ENCODE peak calls at places on chromosomes 13 and 19, in ten cellular contexts. P is ovary, S is MM.1S, Y is brain microvascular endothelial cell, E is midbrain, X is NCI-H1092, A is MG63, D is iris pigment epithelial cell, K is EL, H is T-helper 9 cell. N is an unnamed sample.
A peak's percentile ranks its signal among the peaks of the same experiment; 100 is the strongest.

GRCh38 chr19:48551437-48552302 is at the start of gene SULT2B1:
- DNase-seq in P (no peak), S (no peak), Y (no peak), E (no peak), X (peak; percentile 21), A (no peak), D (no peak), K (no peak), H (no peak), N (no peak)

GRCh38 chr13:40984670-40985366 is 34.3 kb downstream of the ELF1 start:
- DNase-seq in P (no peak), S (peak; percentile 80), Y (no peak), E (peak; percentile 35), X (no peak), A (no peak), D (no peak), K (no peak), H (no peak), N (no peak)

GRCh38 chr13:37886879-37887278 is 17.3 kb upstream of the TRPC4 start:
- DNase-seq in P (no peak), S (no peak), Y (no peak), E (no peak), X (no peak), A (no peak), D (peak; percentile 15), K (no peak), H (no peak), N (no peak)

GRCh38 chr19:14407889-14408640 is 11.1 kb downstream of the DDX39A start:
- DNase-seq in P (no peak), S (no peak), Y (no peak), E (no peak), X (no peak), A (no peak), D (no peak), K (no peak), H (peak; percentile 20), N (no peak)

GRCh38 chr13:56906909-56907308 is 233.8 kb upstream of the PRR20A start:
- DNase-seq in P (no peak), S (no peak), Y (no peak), E (no peak), X (no peak), A (no peak), D (no peak), K (no peak), H (no peak), N (no peak)

GRCh38 chr19:38657633-38658222 is 10.3 kb downstream of the ACTN4 start:
- DNase-seq in P (no peak), S (no peak), Y (peak; percentile 76), E (no peak), X (no peak), A (peak; percentile 83), D (peak; percentile 81), K (peak; percentile 94), H (no peak), N (no peak)

GRCh38 chr13:37869756-37870488 is at the start of gene TRPC4:
- DNase-seq in P (peak; percentile 61), S (no peak), Y (peak; percentile 79), E (no peak), X (peak; percentile 23), A (peak; percentile 80), D (peak; percentile 82), K (peak; percentile 88), H (no peak), N (peak; percentile 79)

GRCh38 chr19:2461751-2462634 is 5.2 kb upstream of the LMNB2 start:
- DNase-seq in P (peak; percentile 53), S (peak; percentile 61), Y (no peak), E (no peak), X (no peak), A (peak; percentile 84), D (no peak), K (peak; percentile 86), H (peak; percentile 28), N (no peak)

GRCh38 chr13:75136151-75136550 is 345.8 kb downstream of the TBC1D4 start:
- DNase-seq in P (no peak), S (no peak), Y (no peak), E (no peak), X (no peak), A (no peak), D (peak; percentile 36), K (no peak), H (no peak), N (no peak)

GRCh38 chr19:35911790-35912189 is 3.7 kb upstream of the TYROBP start:
- DNase-seq in P (no peak), S (no peak), Y (no peak), E (no peak), X (no peak), A (peak; percentile 35), D (no peak), K (no peak), H (no peak), N (no peak)

GRCh38 chr13:35711909-35712308 is 235.4 kb upstream of the MAB21L1 start:
- DNase-seq in P (no peak), S (no peak), Y (no peak), E (no peak), X (no peak), A (no peak), D (no peak), K (no peak), H (no peak), N (no peak)

GRCh38 chr19:3466630-3467029 is 13.7 kb downstream of the SMIM24 start:
- DNase-seq in P (no peak), S (no peak), Y (no peak), E (peak; percentile 65), X (no peak), A (no peak), D (no peak), K (no peak), H (no peak), N (peak; percentile 40)

GRCh38 chr13:51797664-51798488 is 6.1 kb downstream of the DHRS12 start:
- DNase-seq in P (no peak), S (peak; percentile 44), Y (peak; percentile 40), E (peak; percentile 41), X (peak; percentile 38), A (peak; percentile 42), D (peak; percentile 63), K (peak; percentile 41), H (peak; percentile 33), N (peak; percentile 47)

GRCh38 chr19:55112781-55113569 is 4.5 kb downstream of the PPP1R12C start:
- DNase-seq in P (no peak), S (no peak), Y (no peak), E (no peak), X (no peak), A (no peak), D (no peak), K (peak; percentile 28), H (no peak), N (peak; percentile 47)

GRCh38 chr13:110405597-110406450 is 98.7 kb downstream of the COL4A2 start:
- DNase-seq in P (no peak), S (no peak), Y (no peak), E (no peak), X (no peak), A (peak; percentile 48), D (peak; percentile 87), K (peak; percentile 82), H (no peak), N (no peak)

GRCh38 chr19:32748497-32748896 is 28.9 kb downstream of the TDRD12 start:
- DNase-seq in P (no peak), S (no peak), Y (no peak), E (no peak), X (no peak), A (no peak), D (no peak), K (no peak), H (no peak), N (no peak)

GRCh38 chr13:50107205-50107604 is 92.0 kb downstream of the KCNRG start:
- DNase-seq in P (no peak), S (no peak), Y (no peak), E (no peak), X (no peak), A (no peak), D (no peak), K (no peak), H (no peak), N (no peak)

GRCh38 chr19:44677019-44677809 is 5.9 kb downstream of the CEACAM19 start:
- DNase-seq in P (no peak), S (no peak), Y (peak; percentile 77), E (no peak), X (no peak), A (peak; percentile 39), D (peak; percentile 79), K (peak; percentile 82), H (no peak), N (no peak)

GRCh38 chr19:28148554-28148953 is 1064.4 kb downstream of the UQCRFS1 start:
- DNase-seq in P (no peak), S (no peak), Y (no peak), E (no peak), X (no peak), A (no peak), D (no peak), K (no peak), H (no peak), N (no peak)

GRCh38 chr19:38898788-38899446 is 501 bp downstream of the SIRT2 start:
- DNase-seq in P (no peak), S (no peak), Y (peak; percentile 11), E (no peak), X (no peak), A (peak; percentile 16), D (no peak), K (peak; percentile 16), H (no peak), N (peak; percentile 31)

GRCh38 chr13:56861472-56861871 is 279.2 kb upstream of the PRR20A start:
- DNase-seq in P (no peak), S (no peak), Y (no peak), E (no peak), X (no peak), A (no peak), D (peak; percentile 0), K (no peak), H (no peak), N (no peak)

GRCh38 chr19:42363614-42364346 is 26.3 kb downstream of the CNFN start:
- DNase-seq in P (no peak), S (no peak), Y (no peak), E (no peak), X (no peak), A (no peak), D (no peak), K (no peak), H (no peak), N (no peak)

GRCh38 chr13:60146491-60146890 is 17.2 kb downstream of the DIAPH3 start:
- DNase-seq in P (no peak), S (no peak), Y (no peak), E (no peak), X (no peak), A (no peak), D (peak; percentile 76), K (peak; percentile 17), H (no peak), N (no peak)

GRCh38 chr19:12649941-12650340 is 16.6 kb downstream of the MAN2B1 start:
- DNase-seq in P (no peak), S (no peak), Y (no peak), E (no peak), X (no peak), A (no peak), D (no peak), K (no peak), H (no peak), N (no peak)

GRCh38 chr13:97944396-97945029 is 9.0 kb upstream of the IPO5 start:
- DNase-seq in P (no peak), S (no peak), Y (peak; percentile 41), E (no peak), X (no peak), A (peak; percentile 27), D (peak; percentile 65), K (peak; percentile 46), H (no peak), N (no peak)

GRCh38 chr19:8210660-8211101 is 1.5 kb downstream of the CERS4 start:
- DNase-seq in P (no peak), S (no peak), Y (no peak), E (no peak), X (no peak), A (no peak), D (no peak), K (no peak), H (no peak), N (no peak)

GRCh38 chr13:48644951-48645350 is 8.8 kb upstream of the CYSLTR2 start:
- DNase-seq in P (no peak), S (no peak), Y (no peak), E (no peak), X (no peak), A (no peak), D (no peak), K (no peak), H (no peak), N (no peak)

GRCh38 chr13:102536695-102537485 is 59.9 kb upstream of the TPP2 start:
- DNase-seq in P (no peak), S (no peak), Y (no peak), E (no peak), X (no peak), A (no peak), D (no peak), K (no peak), H (no peak), N (no peak)